ENCODE peak calls at places on chromosomes 1 and 21, in five cellular contexts. One of them, this sample, is unnamed.

GRCh38 chr1:15696956-15697521 is 12.9 kb downstream of the PLEKHM2 start:
- DNase-seq in Panc1: no peak
- DNase-seq in tibial nerve: no peak
- DNase-seq in uterus: no peak
- DNase-seq in heart right ventricle: no peak
- DNase-seq in this sample: no peak

GRCh38 chr1:33608825-33609400 is 136.5 kb downstream of the ZSCAN20 start:
- DNase-seq in uterus: no peak
- DNase-seq in Panc1: no peak
- DNase-seq in heart right ventricle: no peak
- DNase-seq in tibial nerve: no peak
- DNase-seq in this sample: no peak

GRCh38 chr1:6123083-6123482 is 57.0 kb downstream of the CHD5 start:
- DNase-seq in Panc1: no peak
- DNase-seq in tibial nerve: no peak
- DNase-seq in heart right ventricle: peak; percentile 1
- DNase-seq in uterus: no peak
- DNase-seq in this sample: no peak

GRCh38 chr1:100606438-100606837 is 68.5 kb downstream of the GPR88 start:
- DNase-seq in heart right ventricle: peak; percentile 18
- DNase-seq in tibial nerve: no peak
- DNase-seq in Panc1: no peak
- DNase-seq in uterus: peak; percentile 27
- DNase-seq in this sample: no peak

GRCh38 chr1:111323231-111323630 is 32.6 kb downstream of the CHIA start:
- DNase-seq in tibial nerve: no peak
- DNase-seq in Panc1: no peak
- DNase-seq in uterus: no peak
- DNase-seq in heart right ventricle: no peak
- DNase-seq in this sample: no peak

GRCh38 chr21:38631676-38632075 is 133.4 kb upstream of the ERG start:
- DNase-seq in heart right ventricle: no peak
- DNase-seq in Panc1: no peak
- DNase-seq in uterus: no peak
- DNase-seq in tibial nerve: no peak
- DNase-seq in this sample: no peak

GRCh38 chr1:36865080-36865900 is 169.0 kb downstream of the GRIK3 start:
- DNase-seq in uterus: no peak
- DNase-seq in tibial nerve: no peak
- DNase-seq in heart right ventricle: no peak
- DNase-seq in Panc1: no peak
- DNase-seq in this sample: no peak

GRCh38 chr21:34965200-34966174 is 83.6 kb downstream of the RUNX1 start:
- DNase-seq in uterus: no peak
- DNase-seq in Panc1: no peak
- DNase-seq in heart right ventricle: no peak
- DNase-seq in tibial nerve: no peak
- DNase-seq in this sample: no peak

GRCh38 chr1:17873007-17873675 is 118.0 kb downstream of the ACTL8 start:
- DNase-seq in heart right ventricle: peak; percentile 71
- DNase-seq in uterus: no peak
- DNase-seq in Panc1: no peak
- DNase-seq in tibial nerve: no peak
- DNase-seq in this sample: no peak

GRCh38 chr1:90707363-90707710 is 9.8 kb downstream of the BARHL2 start:
- DNase-seq in tibial nerve: no peak
- DNase-seq in Panc1: no peak
- DNase-seq in heart right ventricle: no peak
- DNase-seq in uterus: no peak
- DNase-seq in this sample: peak; percentile 60

GRCh38 chr1:20380616-20381035 is 90.0 kb downstream of the VWA5B1 start:
- DNase-seq in Panc1: no peak
- DNase-seq in uterus: no peak
- DNase-seq in heart right ventricle: no peak
- DNase-seq in tibial nerve: no peak
- DNase-seq in this sample: peak; percentile 46

GRCh38 chr1:6822530-6823359 is 37.5 kb downstream of the CAMTA1 start:
- DNase-seq in uterus: no peak
- DNase-seq in Panc1: no peak
- DNase-seq in tibial nerve: no peak
- DNase-seq in heart right ventricle: no peak
- DNase-seq in this sample: no peak

GRCh38 chr1:35359995-35360394 is 91.5 kb downstream of the ZMYM4 start:
- DNase-seq in Panc1: no peak
- DNase-seq in heart right ventricle: no peak
- DNase-seq in uterus: no peak
- DNase-seq in tibial nerve: no peak
- DNase-seq in this sample: no peak

GRCh38 chr1:185284106-185284505 is 32.9 kb downstream of the IVNS1ABP start:
- DNase-seq in heart right ventricle: no peak
- DNase-seq in Panc1: no peak
- DNase-seq in uterus: no peak
- DNase-seq in tibial nerve: no peak
- DNase-seq in this sample: no peak

GRCh38 chr1:21478356-21478755 is 30.9 kb upstream of the ALPL start:
- DNase-seq in heart right ventricle: no peak
- DNase-seq in Panc1: no peak
- DNase-seq in uterus: no peak
- DNase-seq in tibial nerve: no peak
- DNase-seq in this sample: no peak

GRCh38 chr1:225933072-225933471 is 7.9 kb downstream of the LEFTY2 start:
- DNase-seq in uterus: no peak
- DNase-seq in tibial nerve: no peak
- DNase-seq in heart right ventricle: no peak
- DNase-seq in Panc1: peak; percentile 41
- DNase-seq in this sample: no peak

GRCh38 chr1:64361974-64362373 is 108.0 kb upstream of the CACHD1 start:
- DNase-seq in heart right ventricle: no peak
- DNase-seq in Panc1: no peak
- DNase-seq in uterus: no peak
- DNase-seq in tibial nerve: no peak
- DNase-seq in this sample: no peak

GRCh38 chr1:6603851-6604558 is 1.3 kb upstream of the KLHL21 start:
- DNase-seq in uterus: peak; percentile 81
- DNase-seq in Panc1: no peak
- DNase-seq in tibial nerve: peak; percentile 57
- DNase-seq in heart right ventricle: peak; percentile 72
- DNase-seq in this sample: peak; percentile 74

GRCh38 chr1:40985875-40986274 is 6.4 kb downstream of the CTPS1 start:
- DNase-seq in heart right ventricle: no peak
- DNase-seq in uterus: no peak
- DNase-seq in Panc1: no peak
- DNase-seq in tibial nerve: no peak
- DNase-seq in this sample: no peak

GRCh38 chr1:206893380-206893779 is 3.9 kb upstream of the IL24 start:
- DNase-seq in uterus: no peak
- DNase-seq in tibial nerve: no peak
- DNase-seq in Panc1: no peak
- DNase-seq in heart right ventricle: no peak
- DNase-seq in this sample: no peak

GRCh38 chr1:67618285-67619018 is 66.5 kb upstream of the GADD45A start:
- DNase-seq in Panc1: peak; percentile 58
- DNase-seq in uterus: peak; percentile 74
- DNase-seq in tibial nerve: peak; percentile 50
- DNase-seq in heart right ventricle: peak; percentile 21
- DNase-seq in this sample: peak; percentile 43

GRCh38 chr1:9080704-9081291 is 11.4 kb upstream of the SLC2A5 start:
- DNase-seq in uterus: no peak
- DNase-seq in Panc1: no peak
- DNase-seq in heart right ventricle: no peak
- DNase-seq in tibial nerve: no peak
- DNase-seq in this sample: no peak

GRCh38 chr21:28419110-28419509 is 573.6 kb downstream of the LTN1 start:
- DNase-seq in tibial nerve: no peak
- DNase-seq in uterus: no peak
- DNase-seq in Panc1: no peak
- DNase-seq in heart right ventricle: no peak
- DNase-seq in this sample: no peak

GRCh38 chr1:175510914-175511313 is 232.5 kb downstream of the TNR start:
- DNase-seq in heart right ventricle: no peak
- DNase-seq in tibial nerve: no peak
- DNase-seq in uterus: no peak
- DNase-seq in Panc1: no peak
- DNase-seq in this sample: no peak

GRCh38 chr1:32470431-32470830 is 5.6 kb downstream of the ZBTB8B start:
- DNase-seq in Panc1: no peak
- DNase-seq in heart right ventricle: no peak
- DNase-seq in uterus: no peak
- DNase-seq in tibial nerve: no peak
- DNase-seq in this sample: no peak

GRCh38 chr1:102191723-102192122 is 195.0 kb upstream of the OLFM3 start:
- DNase-seq in heart right ventricle: no peak
- DNase-seq in uterus: no peak
- DNase-seq in tibial nerve: no peak
- DNase-seq in Panc1: peak; percentile 2
- DNase-seq in this sample: no peak

DNA sequence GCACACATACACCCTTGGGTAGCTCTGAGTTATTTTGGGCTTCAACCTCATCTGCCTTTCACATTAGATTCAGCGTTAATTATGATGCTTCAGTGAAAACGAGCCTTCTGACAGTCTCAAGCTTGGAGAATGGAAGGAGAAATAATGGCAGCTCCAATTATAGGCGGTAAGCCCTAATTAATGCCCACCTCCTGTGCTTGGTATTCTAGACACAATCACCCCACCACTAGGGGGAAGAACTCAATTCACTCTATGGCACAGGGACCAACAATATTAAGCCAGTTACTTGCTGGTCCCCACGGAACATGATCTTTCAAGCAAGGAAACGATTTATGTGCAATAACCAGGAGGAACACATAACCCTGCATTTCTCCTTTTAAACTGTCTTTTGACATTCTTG is 397.9 kb downstream of the BRINP2 start:
- DNase-seq in tibial nerve: no peak
- DNase-seq in heart right ventricle: no peak
- DNase-seq in Panc1: no peak
- DNase-seq in uterus: no peak
- DNase-seq in this sample: no peak
- TF ChIP-seq CTCF in tibial nerve: no peak
- TF ChIP-seq CTCF in heart right ventricle: no peak
- TF ChIP-seq CTCF in Panc1: peak; percentile 20
- TF ChIP-seq CTCF in uterus: no peak
- TF ChIP-seq CTCF in this sample: no peak

GRCh38 chr1:246742396-246742795 is 18.2 kb downstream of the SCCPDH start:
- DNase-seq in Panc1: no peak
- DNase-seq in tibial nerve: no peak
- DNase-seq in uterus: no peak
- DNase-seq in heart right ventricle: no peak
- DNase-seq in this sample: no peak
- H3K9me3 ChIP-seq in Panc1: no peaks in the 10 kb centered on the region
- H3K9me3 ChIP-seq in tibial nerve: no peaks in the 10 kb centered on the region
- H3K9me3 ChIP-seq in uterus: no peaks in the 10 kb centered on the region
- H3K9me3 ChIP-seq in heart right ventricle: no peaks in the 10 kb centered on the region
- H3K9me3 ChIP-seq in this sample: peaks cover 2% of the 10 kb centered on the region

DNA sequence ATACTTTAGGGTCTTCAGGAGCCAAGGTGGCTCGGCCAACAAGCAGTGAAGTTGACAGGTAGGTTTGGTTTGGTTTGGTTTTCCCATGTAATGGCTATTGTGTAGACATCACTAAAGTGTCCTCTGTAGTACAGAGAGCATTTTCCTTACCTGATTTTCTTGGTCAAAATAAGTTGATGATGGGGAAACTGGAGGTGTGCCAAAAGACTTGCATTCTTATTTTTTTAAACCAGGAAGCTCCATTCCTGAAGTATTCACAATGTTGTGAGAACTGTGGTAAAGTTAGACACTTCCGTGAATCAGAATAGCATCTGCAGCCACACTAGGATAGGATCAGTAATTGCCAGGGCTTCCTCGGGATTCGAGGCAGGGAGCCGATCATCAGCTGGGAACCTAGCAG is 2.9 kb downstream of the ZBTB37 start:
- DNase-seq in heart right ventricle: no peak
- DNase-seq in tibial nerve: no peak
- DNase-seq in Panc1: no peak
- DNase-seq in uterus: no peak
- DNase-seq in this sample: no peak
- H3K27ac ChIP-seq in heart right ventricle: no peak overlapping the region
- H3K27ac ChIP-seq in tibial nerve: no peak overlapping the region
- H3K27ac ChIP-seq in Panc1: no peak overlapping the region
- H3K27ac ChIP-seq in uterus: no peak overlapping the region
- H3K27ac ChIP-seq in this sample: peak overlapping the region; percentile 73

GRCh38 chr1:162023547-162024501 is at the start of gene OLFML2B:
- DNase-seq in tibial nerve: peak; percentile 57
- DNase-seq in heart right ventricle: peak; percentile 76
- DNase-seq in uterus: peak; percentile 49
- DNase-seq in Panc1: peak; percentile 61
- DNase-seq in this sample: peak; percentile 51
- TF ChIP-seq CTCF in tibial nerve: peak; percentile 42
- TF ChIP-seq CTCF in heart right ventricle: peak; percentile 31
- TF ChIP-seq CTCF in uterus: peak; percentile 12
- TF ChIP-seq CTCF in Panc1: peak; percentile 50
- TF ChIP-seq CTCF in this sample: no peak

GRCh38 chr21:45600248-45600647 is 43.3 kb upstream of the PCBP3 start:
- DNase-seq in Panc1: no peak
- DNase-seq in heart right ventricle: no peak
- DNase-seq in uterus: no peak
- DNase-seq in tibial nerve: no peak
- DNase-seq in this sample: no peak
- H3K9me3 ChIP-seq in Panc1: no peaks in the 10 kb centered on the region
- H3K9me3 ChIP-seq in heart right ventricle: no peaks in the 10 kb centered on the region
- H3K9me3 ChIP-seq in uterus: no peaks in the 10 kb centered on the region
- H3K9me3 ChIP-seq in tibial nerve: no peaks in the 10 kb centered on the region
- H3K9me3 ChIP-seq in this sample: no peaks in the 10 kb centered on the region

GRCh38 chr1:180288232-180288818 is 58.3 kb downstream of the LHX4 start:
- DNase-seq in uterus: no peak
- DNase-seq in tibial nerve: no peak
- DNase-seq in heart right ventricle: peak; percentile 37
- DNase-seq in Panc1: no peak
- DNase-seq in this sample: no peak
- H3K27ac ChIP-seq in uterus: no peak overlapping the region
- H3K27ac ChIP-seq in tibial nerve: peak overlapping the region; percentile 47
- H3K27ac ChIP-seq in heart right ventricle: no peak overlapping the region
- H3K27ac ChIP-seq in Panc1: no peak overlapping the region
- H3K27ac ChIP-seq in this sample: no peak overlapping the region

GRCh38 chr1:26695417-26696190 is at the start of gene ARID1A:
- DNase-seq in heart right ventricle: peak; percentile 97
- DNase-seq in tibial nerve: peak; percentile 91
- DNase-seq in uterus: peak; percentile 95
- DNase-seq in Panc1: peak; percentile 71
- DNase-seq in this sample: peak; percentile 96
- TF ChIP-seq CTCF in heart right ventricle: no peak
- TF ChIP-seq CTCF in tibial nerve: peak; percentile 76
- TF ChIP-seq CTCF in uterus: peak; percentile 13
- TF ChIP-seq CTCF in Panc1: peak; percentile 8
- TF ChIP-seq CTCF in this sample: peak; percentile 1

DNA sequence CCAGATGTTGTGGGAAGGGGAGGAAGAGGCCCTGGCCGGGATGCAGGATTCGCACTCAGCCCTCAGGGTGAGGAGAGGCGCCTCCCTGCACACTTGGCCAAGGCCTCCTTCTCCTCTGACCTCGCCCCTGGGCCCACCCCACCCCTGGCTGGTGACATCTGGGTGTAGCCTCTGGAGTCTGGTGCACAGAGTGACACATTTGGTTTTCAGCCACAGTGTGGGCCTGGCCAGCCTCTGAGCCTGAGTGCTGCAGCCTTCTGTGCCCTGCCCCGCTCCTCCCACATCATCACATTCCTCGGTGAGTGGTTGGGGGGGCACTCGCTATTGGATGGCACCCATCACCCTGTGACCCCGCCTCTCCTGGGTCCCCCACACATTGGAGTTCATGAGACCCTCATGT is 45.8 kb downstream of the PRDM16 start:
- DNase-seq in tibial nerve: no peak
- DNase-seq in heart right ventricle: no peak
- DNase-seq in uterus: no peak
- DNase-seq in Panc1: no peak
- DNase-seq in this sample: no peak
- H3K9me3 ChIP-seq in tibial nerve: no peaks in the 10 kb centered on the region
- H3K9me3 ChIP-seq in heart right ventricle: no peaks in the 10 kb centered on the region
- H3K9me3 ChIP-seq in uterus: no peaks in the 10 kb centered on the region
- H3K9me3 ChIP-seq in Panc1: no peaks in the 10 kb centered on the region
- H3K9me3 ChIP-seq in this sample: no peaks in the 10 kb centered on the region